ENCODE peak calls at places on chromosomes 13 and 19, in ten cellular contexts. D is left lung, L is lower lobe of right lung, K is transverse colon, Q is iPS DF 6.9, I is uterus, M is endodermal cell, U is breast epithelium, Z is H7, E is right lobe of liver. S is an unnamed sample.

GRCh38 chr19:40530091-40530901 is 46.4 kb upstream of the SHKBP1 start:
- DNase-seq in Q (no peak), M (peak), I (no peak), L (no peak), K (no peak), D (no peak), Z (peak), E (no peak), U (no peak), S (peak)

GRCh38 chr13:51047434-51048165 is 63.5 kb downstream of the C13orf42 start:
- DNase-seq in D (no peak), Z (no peak), L (no peak), E (no peak), M (peak), Q (no peak), U (no peak), I (no peak), K (no peak), S (no peak)

GRCh38 chr19:17902701-17903100 is 30.1 kb upstream of the CCDC124 start:
- DNase-seq in L (no peak), U (no peak), M (no peak), K (no peak), E (no peak), I (no peak), D (no peak), Z (no peak), Q (no peak), S (peak)

GRCh38 chr19:39970424-39970673 is 616 bp upstream of the PSMC4 start:
- DNase-seq in Q (no peak), U (no peak), D (no peak), I (no peak), L (no peak), E (no peak), M (no peak), Z (no peak), K (no peak), S (no peak)

GRCh38 chr13:41458187-41458938 is 1.0 kb downstream of the RGCC start:
- DNase-seq in I (peak), U (no peak), M (peak), Z (peak), L (peak), D (peak), Q (no peak), K (peak), E (peak), S (peak)

GRCh38 chr19:39524495-39524894 is 8.2 kb downstream of the EID2B start:
- DNase-seq in M (no peak), Z (no peak), K (peak), U (no peak), L (no peak), Q (no peak), D (no peak), E (no peak), I (no peak), S (peak)

GRCh38 chr13:21338651-21339278 is 120.3 kb downstream of the ZDHHC20 start:
- DNase-seq in E (no peak), I (no peak), D (no peak), Q (no peak), M (peak), U (no peak), L (no peak), K (no peak), Z (no peak), S (peak)

GRCh38 chr13:111857336-111857735 is 209.6 kb upstream of the SOX1 start:
- DNase-seq in L (no peak), E (peak), I (no peak), Q (no peak), U (no peak), D (peak), K (no peak), M (no peak), Z (no peak), S (no peak)

GRCh38 chr19:16611121-16611520 is 16.9 kb downstream of the MED26 start:
- DNase-seq in U (no peak), Q (no peak), D (no peak), L (peak), M (no peak), E (no peak), K (no peak), I (no peak), Z (no peak), S (no peak)

GRCh38 chr13:51541809-51542258 is 42.4 kb upstream of the WDFY2 start:
- DNase-seq in L (no peak), Z (no peak), K (peak), I (peak), U (no peak), M (no peak), E (no peak), Q (no peak), D (no peak), S (peak)

GRCh38 chr13:38394777-38395504 is 45.3 kb downstream of the UFM1 start:
- DNase-seq in L (no peak), E (no peak), D (no peak), U (no peak), Q (no peak), M (no peak), Z (no peak), K (no peak), I (no peak), S (no peak)

GRCh38 chr13:49098198-49098597 is 121.9 kb upstream of the MLNR start:
- DNase-seq in K (no peak), U (no peak), E (no peak), M (no peak), D (no peak), I (peak), Q (no peak), Z (no peak), L (no peak), S (no peak)

GRCh38 chr19:13707901-13708300 is 56.4 kb upstream of the MRI1 start:
- DNase-seq in L (no peak), M (no peak), E (no peak), U (no peak), Z (no peak), Q (no peak), I (no peak), K (no peak), D (no peak), S (no peak)

GRCh38 chr13:62320129-62320724 is 904.6 kb upstream of the PCDH20 start:
- DNase-seq in U (no peak), D (no peak), Q (no peak), E (no peak), I (no peak), M (no peak), Z (peak), L (no peak), K (no peak), S (no peak)

GRCh38 chr13:44243198-44243852 is 130.3 kb upstream of the SERP2 start:
- DNase-seq in Q (peak), K (peak), Z (peak), I (no peak), L (peak), E (no peak), D (no peak), U (no peak), M (peak), S (peak)

GRCh38 chr13:111423168-111423785 is 102.8 kb downstream of the TEX29 start:
- DNase-seq in Z (no peak), E (no peak), K (no peak), Q (no peak), D (peak), M (no peak), I (no peak), U (no peak), L (no peak), S (no peak)

GRCh38 chr13:64723735-64724134 is 2506.4 kb downstream of the PCDH9 start:
- DNase-seq in M (no peak), Z (no peak), Q (no peak), K (no peak), I (no peak), U (no peak), D (no peak), E (no peak), L (no peak), S (no peak)

GRCh38 chr19:14840206-14840605 is 5.2 kb upstream of the OR7A5 start:
- DNase-seq in L (no peak), K (no peak), Z (no peak), E (no peak), M (no peak), Q (no peak), I (no peak), D (no peak), U (no peak), S (no peak)

GRCh38 chr13:57630661-57631606 is 610 bp upstream of the PCDH17 start:
- DNase-seq in Q (no peak), I (no peak), D (peak), M (peak), K (no peak), Z (peak), U (no peak), L (no peak), E (no peak), S (no peak)

GRCh38 chr13:21556051-21556450 is 47.9 kb downstream of the MICU2 start:
- DNase-seq in Q (no peak), L (no peak), I (no peak), K (no peak), M (no peak), D (no peak), E (no peak), U (no peak), Z (no peak), S (no peak)

GRCh38 chr19:31676271-31677004 is 327.2 kb upstream of the TSHZ3 start:
- DNase-seq in M (peak), I (no peak), D (no peak), L (no peak), E (no peak), U (no peak), Q (peak), K (no peak), Z (peak), S (peak)

GRCh38 chr19:30171138-30171635 is 201.0 kb upstream of the ZNF536 start:
- DNase-seq in U (no peak), Z (no peak), D (no peak), K (no peak), L (no peak), Q (no peak), I (no peak), E (no peak), M (no peak), S (no peak)

GRCh38 chr13:90868321-90868920 is 479.1 kb upstream of the MIR17HG start:
- DNase-seq in K (no peak), D (no peak), Z (no peak), E (no peak), M (no peak), I (no peak), L (no peak), Q (no peak), U (no peak), S (peak)

GRCh38 chr13:105446197-105446596 is 1089.3 kb downstream of the EFNB2 start:
- DNase-seq in Z (no peak), M (no peak), Q (no peak), E (no peak), L (no peak), D (no peak), U (no peak), I (no peak), K (no peak), S (no peak)

GRCh38 chr13:29849071-29849541 is 1.3 kb downstream of the UBL3 start:
- DNase-seq in Q (no peak), D (no peak), L (no peak), E (no peak), M (peak), K (peak), Z (peak), U (no peak), I (no peak), S (no peak)

GRCh38 chr19:54517483-54517882 is 14.9 kb downstream of the LAIR2 start:
- DNase-seq in D (no peak), M (peak), Z (peak), U (peak), K (peak), Q (peak), L (peak), I (no peak), E (no peak), S (no peak)

GRCh38 chr19:30539981-30540380 is 167.8 kb downstream of the ZNF536 start:
- DNase-seq in Q (no peak), L (no peak), I (no peak), U (no peak), E (no peak), K (no peak), M (no peak), Z (no peak), D (no peak), S (no peak)

GRCh38 chr19:6730153-6730804 is 7.1 kb downstream of the GPR108 start:
- DNase-seq in I (peak), Q (no peak), L (peak), M (peak), U (no peak), K (peak), D (peak), Z (peak), E (peak), S (peak)

GRCh38 chr13:38871275-38871674 is 119.4 kb downstream of the STOML3 start:
- DNase-seq in I (no peak), Q (no peak), L (no peak), E (no peak), M (no peak), U (no peak), K (no peak), Z (no peak), D (no peak), S (no peak)

GRCh38 chr19:39852882-39853281 is 6.7 kb upstream of the FBL start:
- DNase-seq in D (no peak), L (no peak), I (no peak), E (no peak), K (no peak), U (no peak), M (no peak), Z (no peak), Q (no peak), S (peak)

GRCh38 chr19:6516018-6516658 is 14.0 kb upstream of the TUBB4A start:
- DNase-seq in I (peak), U (peak), Z (peak), E (peak), D (peak), L (peak), K (peak), Q (peak), M (peak), S (peak)

GRCh38 chr13:73929287-73929932 is 204.8 kb downstream of the KLF12 start:
- DNase-seq in M (no peak), L (no peak), E (no peak), U (no peak), Z (no peak), K (no peak), D (no peak), I (no peak), Q (no peak), S (no peak)

GRCh38 chr19:35938282-35939224 is 2.4 kb downstream of the LRFN3 start:
- DNase-seq in D (no peak), U (no peak), L (no peak), Q (no peak), Z (no peak), E (no peak), I (no peak), M (no peak), K (no peak), S (no peak)

GRCh38 chr13:44040754-44041100 is 161.0 kb downstream of the LACC1 start:
- DNase-seq in I (no peak), E (no peak), Q (no peak), Z (no peak), L (no peak), K (no peak), U (no peak), M (no peak), D (no peak), S (no peak)

GRCh38 chr13:71079638-71080037 is 787.4 kb downstream of the DACH1 start:
- DNase-seq in Q (no peak), L (no peak), K (no peak), M (no peak), Z (no peak), U (no peak), E (no peak), D (no peak), I (no peak), S (no peak)

GRCh38 chr13:39144391-39144790 is 106.1 kb downstream of the NHLRC3 start:
- DNase-seq in M (no peak), D (no peak), K (no peak), E (no peak), L (no peak), Z (no peak), Q (no peak), U (no peak), I (no peak), S (no peak)

GRCh38 chr19:38538793-38539528 is 78.8 kb downstream of the MAP4K1 start:
- DNase-seq in I (no peak), Z (no peak), K (no peak), E (no peak), L (peak), Q (no peak), M (no peak), U (no peak), D (no peak), S (no peak)

GRCh38 chr19:23403581-23404324 is 8.5 kb upstream of the ZNF91 start:
- DNase-seq in K (peak), D (no peak), L (no peak), I (no peak), M (peak), U (no peak), E (no peak), Q (no peak), Z (peak), S (no peak)

GRCh38 chr13:24827799-24828198 is 63.8 kb downstream of the RNF17 start:
- DNase-seq in K (no peak), D (no peak), I (no peak), L (no peak), Q (no peak), M (no peak), E (no peak), U (no peak), Z (no peak), S (no peak)

GRCh38 chr13:44169018-44169909 is 204.4 kb upstream of the SERP2 start:
- DNase-seq in I (no peak), D (no peak), E (no peak), M (no peak), K (no peak), Z (no peak), Q (no peak), U (no peak), L (no peak), S (no peak)

GRCh38 chr13:98484289-98485219 is 92.4 kb downstream of the STK24 start:
- DNase-seq in L (peak), I (peak), Z (peak), E (peak), M (peak), Q (peak), U (peak), K (peak), D (peak), S (peak)

GRCh38 chr13:98486412-98486811 is 90.5 kb downstream of the STK24 start:
- DNase-seq in I (no peak), D (no peak), Z (no peak), M (peak), K (no peak), E (no peak), L (no peak), Q (no peak), U (no peak), S (peak)

GRCh38 chr13:98483636-98484288 is 93.1 kb downstream of the STK24 start:
- DNase-seq in E (no peak), U (no peak), I (no peak), D (no peak), Z (no peak), L (no peak), Q (no peak), M (no peak), K (no peak), S (no peak)

GRCh38 chr13:98487016-98487415 is 89.9 kb downstream of the STK24 start:
- DNase-seq in I (no peak), U (no peak), L (no peak), D (no peak), K (no peak), E (no peak), M (peak), Z (no peak), Q (no peak), S (no peak)

GRCh38 chr13:98485561-98485960 is 91.3 kb downstream of the STK24 start:
- DNase-seq in Q (no peak), K (no peak), E (no peak), D (no peak), Z (no peak), L (no peak), U (no peak), I (no peak), M (peak), S (no peak)
- H3K4me3 ChIP-seq in Q (no peak), K (no peak), E (no peak), D (no peak), Z (no peak), L (no peak), U (no peak), I (no peak), M (no peak), S (no peak)

DNA sequence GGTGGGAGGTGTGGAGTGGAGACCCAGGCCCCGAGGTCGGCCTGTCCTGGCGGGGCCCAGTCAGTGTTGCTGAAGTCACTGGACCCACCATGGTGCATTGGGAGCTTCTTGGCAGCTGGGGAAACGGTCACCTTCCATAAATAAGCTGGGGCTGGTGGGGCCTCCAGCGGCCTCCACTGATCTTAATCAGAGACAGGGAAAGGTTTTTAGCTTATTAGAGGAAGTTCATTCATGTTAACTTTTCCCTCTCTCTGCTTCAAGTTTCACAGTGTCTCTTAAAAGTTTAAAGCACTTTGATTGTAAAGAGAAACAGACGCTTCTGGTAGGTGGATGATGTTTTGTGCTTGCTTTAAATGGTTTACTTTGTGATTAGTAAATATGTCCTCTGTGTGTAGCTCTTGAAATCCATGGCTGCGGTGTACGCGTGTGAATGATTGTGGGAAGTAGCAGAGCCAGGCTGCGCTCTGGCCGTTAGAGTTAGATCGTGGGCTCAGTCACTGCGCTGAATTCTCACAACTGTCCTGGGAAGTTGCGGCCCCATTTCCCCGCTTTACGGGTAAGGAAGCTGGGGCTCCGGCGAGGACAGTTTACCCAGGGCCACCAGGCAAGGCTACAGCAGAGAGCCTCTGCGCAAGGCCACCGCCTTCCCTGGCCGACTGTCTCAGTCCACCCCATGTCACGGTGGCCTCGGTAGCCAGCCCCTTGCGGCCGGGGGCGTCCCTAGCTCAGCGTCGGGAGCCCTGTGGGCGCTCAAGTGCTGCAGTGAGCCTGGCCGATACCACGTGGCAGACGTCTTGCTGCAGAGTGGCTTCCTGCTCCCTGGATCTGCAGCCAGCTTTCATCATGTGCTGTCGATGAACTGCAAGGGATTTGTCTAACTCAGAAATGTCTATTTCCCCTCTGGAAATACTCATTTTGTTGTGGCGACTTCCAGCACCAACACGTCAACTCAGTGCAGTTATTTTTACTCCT is 16.5 kb upstream of the NDUFS7 start:
- DNase-seq in M (no peak), Z (no peak), E (peak), U (no peak), D (no peak), Q (no peak), K (no peak), L (no peak), I (no peak), S (no peak)
- H3K4me3 ChIP-seq in M (no peak), Z (no peak), E (no peak), U (no peak), D (no peak), Q (no peak), K (no peak), L (no peak), I (no peak), S (no peak)

DNA sequence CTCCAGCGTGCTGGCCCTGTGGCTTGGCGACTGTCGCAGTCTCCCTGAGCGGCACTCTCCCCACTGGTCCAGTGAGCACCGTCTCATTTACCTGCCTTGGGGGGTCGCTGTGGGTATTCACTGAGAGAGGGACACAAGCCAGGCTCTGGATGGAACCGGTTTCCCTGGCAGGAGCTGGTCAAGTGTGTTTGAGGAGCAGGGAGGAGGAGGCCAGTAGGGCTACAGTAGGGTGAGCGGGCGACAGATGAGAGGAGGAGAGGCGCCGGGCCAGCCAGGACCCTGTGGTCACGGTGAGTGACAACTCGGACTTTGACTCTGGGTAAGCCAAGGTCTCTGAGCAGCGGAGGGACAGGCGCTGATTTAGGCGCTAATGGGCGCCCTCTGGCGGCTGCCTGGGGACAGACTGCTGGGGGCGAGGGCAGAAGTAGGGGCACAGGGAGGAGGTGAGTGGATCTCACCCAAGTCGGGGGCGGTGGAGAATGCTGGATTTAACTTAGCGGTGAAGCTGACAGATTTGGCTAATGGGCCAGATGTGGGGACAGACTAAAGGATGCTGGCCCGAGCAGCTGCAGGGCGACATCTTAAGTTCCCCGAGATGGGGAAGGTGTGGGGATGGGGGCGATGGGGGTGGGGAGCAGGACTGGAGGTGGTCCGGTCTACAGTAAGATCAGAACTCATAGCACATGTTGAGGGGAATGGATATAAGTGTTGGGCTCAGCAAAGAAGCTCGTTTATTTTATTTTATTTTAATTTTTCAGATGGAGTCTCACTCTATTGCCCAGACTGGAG is 4.7 kb upstream of the PRMT1 start:
- DNase-seq in U (peak), K (peak), Q (no peak), D (peak), Z (peak), I (peak), M (peak), L (peak), E (peak), S (peak)
- H3K4me3 ChIP-seq in U (no peak), K (no peak), Q (no peak), D (no peak), Z (peak), I (no peak), M (no peak), L (no peak), E (peak), S (peak)

GRCh38 chr19:49157445-49158224 is at the start of gene TRPM4:
- DNase-seq in E (peak), K (peak), Q (no peak), M (peak), L (peak), I (peak), Z (peak), D (peak), U (peak), S (peak)
- H3K4me3 ChIP-seq in E (peak), K (peak), Q (peak), M (peak), L (peak), I (peak), Z (peak), D (peak), U (peak), S (peak)

S was measured in WERI-Rb-1.